ENCODE peak calls at places on chromosomes 4 and X, in eight cellular contexts. B, D, S, M, E, F, X and Q are unnamed samples.

GRCh38 chrX:10892605-10893225 is 218.4 kb upstream of the HCCS start:
- DNase-seq in B (no peak), D (no peak), S (no peak), M (no peak), E (no peak), F (no peak), X (no peak), Q (no peak)

GRCh38 chr4:1026115-1026514 is 14.7 kb downstream of the FGFRL1 start:
- DNase-seq in B (no peak), D (peak; percentile 68), S (no peak), M (peak; percentile 48), E (peak; percentile 73), F (no peak), X (peak; percentile 65), Q (no peak)

GRCh38 chr4:81970454-81970853 is 403.3 kb downstream of the HNRNPD start:
- DNase-seq in B (no peak), D (no peak), S (no peak), M (no peak), E (no peak), F (no peak), X (no peak), Q (no peak)

GRCh38 chr4:66000500-66001117 is 330.3 kb upstream of the EPHA5 start:
- DNase-seq in B (no peak), D (no peak), S (no peak), M (no peak), E (no peak), F (no peak), X (no peak), Q (no peak)

GRCh38 chr4:20017035-20017434 is 234.7 kb upstream of the SLIT2 start:
- DNase-seq in B (no peak), D (no peak), S (no peak), M (no peak), E (no peak), F (no peak), X (no peak), Q (no peak)

GRCh38 chr4:82710202-82710929 is 88.2 kb downstream of the SCD5 start:
- DNase-seq in B (no peak), D (no peak), S (no peak), M (no peak), E (no peak), F (no peak), X (no peak), Q (no peak)

GRCh38 chr4:76802546-76803021 is 95.4 kb downstream of the SOWAHB start:
- DNase-seq in B (no peak), D (no peak), S (no peak), M (no peak), E (no peak), F (no peak), X (no peak), Q (no peak)

GRCh38 chr4:49516796-49517195 is 530.7 kb downstream of the CWH43 start:
- DNase-seq in B (no peak), D (no peak), S (peak; percentile 17), M (no peak), E (no peak), F (no peak), X (no peak), Q (no peak)

GRCh38 chr4:3128976-3129375 is 54.5 kb downstream of the HTT start:
- DNase-seq in B (no peak), D (no peak), S (no peak), M (no peak), E (no peak), F (no peak), X (no peak), Q (no peak)

GRCh38 chr4:138870739-138871633 is 144.6 kb upstream of the NOCT start:
- DNase-seq in B (peak; percentile 71), D (peak; percentile 67), S (no peak), M (peak; percentile 70), E (peak; percentile 35), F (no peak), X (peak; percentile 65), Q (peak; percentile 78)

GRCh38 chr4:138875886-138876608 is 139.5 kb upstream of the NOCT start:
- DNase-seq in B (no peak), D (no peak), S (no peak), M (no peak), E (no peak), F (no peak), X (no peak), Q (peak; percentile 41)
- H3K4me3 ChIP-seq in B (no peak overlapping the region), D (no peak overlapping the region), S (no peak overlapping the region), M (no peak overlapping the region), E (no peak overlapping the region), F (no peak overlapping the region), X (no peak overlapping the region), Q (no peak overlapping the region)

GRCh38 chr4:73723029-73723428 is 17.3 kb upstream of the CXCL8 start:
- DNase-seq in B (no peak), D (no peak), S (no peak), M (no peak), E (no peak), F (no peak), X (no peak), Q (no peak)

GRCh38 chr4:73721419-73721818 is 18.9 kb upstream of the CXCL8 start:
- DNase-seq in B (no peak), D (no peak), S (no peak), M (no peak), E (no peak), F (no peak), X (no peak), Q (no peak)

GRCh38 chr4:73718375-73719373 is 21.7 kb upstream of the CXCL8 start:
- DNase-seq in B (no peak), D (no peak), S (no peak), M (no peak), E (no peak), F (no peak), X (no peak), Q (no peak)

GRCh38 chr4:73723945-73724344 is 16.4 kb upstream of the CXCL8 start:
- DNase-seq in B (no peak), D (no peak), S (no peak), M (no peak), E (no peak), F (no peak), X (no peak), Q (no peak)

DNA sequence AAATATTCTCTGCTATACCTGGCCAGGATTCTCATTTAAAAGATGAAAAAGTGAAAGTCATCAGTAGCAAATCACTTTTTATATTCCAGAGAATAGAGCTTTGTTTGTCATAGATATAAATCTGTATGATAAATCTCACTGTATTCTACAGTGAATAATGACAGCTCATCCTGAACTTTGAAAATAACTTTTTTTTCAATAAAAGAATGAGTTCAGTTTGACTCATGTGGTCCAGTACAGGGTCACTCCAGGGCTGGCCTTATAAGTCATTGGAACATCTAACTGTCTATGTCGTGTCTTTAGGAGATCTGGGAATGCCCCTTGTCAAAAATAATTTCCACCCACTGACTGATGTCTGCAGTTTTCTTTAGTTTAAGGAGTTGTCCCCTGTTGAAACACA is 18.5 kb upstream of the CXCL8 start:
- DNase-seq in B (no peak), D (no peak), S (no peak), M (no peak), E (no peak), F (no peak), X (no peak), Q (no peak)
- H3K4me1 ChIP-seq in B (no peaks in the 10 kb centered on the region), D (no peaks in the 10 kb centered on the region), S (no peaks in the 10 kb centered on the region), M (peaks cover 2% of the 10 kb centered on the region), E (no peaks in the 10 kb centered on the region), F (no peaks in the 10 kb centered on the region), X (no peaks in the 10 kb centered on the region), Q (no peaks in the 10 kb centered on the region)

GRCh38 chr4:7699825-7700224 is 239.8 kb downstream of the AFAP1 start:
- DNase-seq in B (no peak), D (no peak), S (no peak), M (no peak), E (no peak), F (no peak), X (no peak), Q (no peak)
- H3K36me3 ChIP-seq in B (no peaks in the 10 kb centered on the region), D (no peaks in the 10 kb centered on the region), S (no peaks in the 10 kb centered on the region), M (no peaks in the 10 kb centered on the region), E (no peaks in the 10 kb centered on the region), F (no peaks in the 10 kb centered on the region), X (no peaks in the 10 kb centered on the region), Q (no peaks in the 10 kb centered on the region)

GRCh38 chrX:52261125-52261462 is 76.4 kb downstream of the MAGED4 start:
- DNase-seq in B (no peak), D (no peak), S (no peak), M (no peak), E (no peak), F (no peak), X (no peak), Q (no peak)
- H3K4me3 ChIP-seq in B (no peak overlapping the region), D (no peak overlapping the region), S (peak overlapping the region; percentile 86), M (no peak overlapping the region), E (no peak overlapping the region), F (no peak overlapping the region), X (no peak overlapping the region), Q (peak overlapping the region; percentile 63)

GRCh38 chr4:41135761-41136160 is 78.6 kb downstream of the APBB2 start:
- DNase-seq in B (no peak), D (no peak), S (no peak), M (peak; percentile 57), E (no peak), F (no peak), X (peak; percentile 48), Q (no peak)

GRCh38 chr4:41137879-41138278 is 76.5 kb downstream of the APBB2 start:
- DNase-seq in B (no peak), D (no peak), S (no peak), M (no peak), E (no peak), F (no peak), X (no peak), Q (no peak)

GRCh38 chr4:41133619-41134018 is 80.7 kb downstream of the APBB2 start:
- DNase-seq in B (no peak), D (no peak), S (no peak), M (no peak), E (no peak), F (no peak), X (no peak), Q (peak; percentile 77)

GRCh38 chr4:41134581-41134980 is 79.8 kb downstream of the APBB2 start:
- DNase-seq in B (no peak), D (no peak), S (no peak), M (no peak), E (no peak), F (no peak), X (no peak), Q (no peak)

DNA sequence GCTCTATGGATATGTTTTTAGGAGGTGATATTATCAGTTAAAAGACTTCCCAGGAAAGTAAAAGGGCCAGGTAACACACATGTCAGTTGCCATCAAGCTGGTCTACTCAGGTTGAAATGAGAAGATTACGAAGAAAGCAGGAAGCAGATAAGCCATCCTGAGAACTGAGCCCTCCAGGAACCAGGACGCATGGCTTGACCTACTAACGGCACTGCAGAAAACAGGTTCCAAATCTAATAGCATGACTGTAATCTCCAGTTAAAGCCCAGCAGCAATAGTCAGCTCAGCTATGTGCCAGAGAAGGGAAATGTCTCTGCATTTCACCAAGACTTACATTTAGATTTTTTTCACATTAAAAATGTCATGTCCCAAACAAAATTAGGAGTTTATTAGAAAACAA is 77.9 kb downstream of the APBB2 start:
- DNase-seq in B (no peak), D (no peak), S (no peak), M (no peak), E (no peak), F (no peak), X (no peak), Q (no peak)
- H3K4me1 ChIP-seq in B (peaks cover 57% of the 10 kb centered on the region), D (peaks cover 42% of the 10 kb centered on the region), S (peaks cover 7% of the 10 kb centered on the region), M (peaks cover 5% of the 10 kb centered on the region), E (peaks cover 14% of the 10 kb centered on the region), F (peaks cover 4% of the 10 kb centered on the region), X (peaks cover 10% of the 10 kb centered on the region), Q (peaks cover 58% of the 10 kb centered on the region)